ENCODE peak calls at places on chromosomes 6 and 20, in nine cellular contexts. V is H9, F is brain microvascular endothelial cell, L is IMR-90, K is AG09309, I is Panc1, S is PC-9, C is Calu3, T is endothelial cell. J is an unnamed sample.

GRCh38 chr6:119273799-119274595 is 75.6 kb downstream of the MAN1A1 start:
- DNase-seq in V (no peak), F (no peak), L (peak), K (peak), I (no peak), S (no peak), C (no peak), T (no peak), J (no peak)

GRCh38 chr6:144346719-144347446 is 61.7 kb downstream of the UTRN start:
- DNase-seq in V (no peak), F (peak), L (peak), K (no peak), I (no peak), S (peak), C (peak), T (no peak), J (no peak)

GRCh38 chr6:77620290-77620882 is 32.5 kb upstream of the MEI4 start:
- DNase-seq in V (peak), F (peak), L (no peak), K (no peak), I (no peak), S (no peak), C (peak), T (peak), J (no peak)

GRCh38 chr20:43220612-43221011 is 30.9 kb upstream of the PTPRT start:
- DNase-seq in V (no peak), F (no peak), L (peak), K (no peak), I (no peak), S (no peak), C (no peak), T (no peak), J (no peak)

GRCh38 chr6:132070356-132070755 is 119.2 kb upstream of the CCN2 start:
- DNase-seq in V (no peak), F (no peak), L (no peak), K (no peak), I (no peak), S (no peak), C (no peak), T (no peak), J (no peak)

GRCh38 chr6:135087403-135087802 is 32.8 kb upstream of the HBS1L start:
- DNase-seq in V (peak), F (no peak), L (no peak), K (no peak), I (no peak), S (no peak), C (no peak), T (peak), J (no peak)

GRCh38 chr6:17602888-17603287 is 2.8 kb downstream of the FAM8A1 start:
- DNase-seq in V (no peak), F (no peak), L (no peak), K (no peak), I (no peak), S (no peak), C (no peak), T (no peak), J (no peak)

GRCh38 chr6:104182811-104183210 is 676.9 kb downstream of the HACE1 start:
- DNase-seq in V (no peak), F (peak), L (no peak), K (no peak), I (no peak), S (no peak), C (no peak), T (no peak), J (no peak)

GRCh38 chr6:170129691-170130171 is 161.1 kb downstream of the DLL1 start:
- DNase-seq in V (no peak), F (no peak), L (no peak), K (no peak), I (no peak), S (peak), C (peak), T (no peak), J (no peak)

GRCh38 chr20:41587956-41588355 is 30.2 kb downstream of the CHD6 start:
- DNase-seq in V (no peak), F (peak), L (peak), K (peak), I (no peak), S (no peak), C (no peak), T (no peak), J (no peak)

GRCh38 chr20:49505518-49505917 is 23.1 kb upstream of the KCNB1 start:
- DNase-seq in V (peak), F (peak), L (peak), K (no peak), I (no peak), S (no peak), C (no peak), T (peak), J (no peak)

GRCh38 chr20:25402583-25402982 is 4.9 kb upstream of the GINS1 start:
- DNase-seq in V (no peak), F (no peak), L (no peak), K (no peak), I (no peak), S (no peak), C (no peak), T (no peak), J (no peak)

GRCh38 chr20:62352402-62353288 is 14.5 kb downstream of the LAMA5 start:
- DNase-seq in V (no peak), F (no peak), L (no peak), K (no peak), I (no peak), S (peak), C (no peak), T (no peak), J (no peak)

GRCh38 chr20:59825563-59825920 is 107.9 kb downstream of the SYCP2 start:
- DNase-seq in V (no peak), F (no peak), L (no peak), K (no peak), I (no peak), S (no peak), C (no peak), T (no peak), J (no peak)

GRCh38 chr6:170028629-170029345 is 262.1 kb downstream of the DLL1 start:
- DNase-seq in V (no peak), F (no peak), L (no peak), K (no peak), I (no peak), S (no peak), C (no peak), T (no peak), J (peak)

GRCh38 chr6:27546522-27546921 is 73.6 kb upstream of the ZNF184 start:
- DNase-seq in V (no peak), F (no peak), L (no peak), K (no peak), I (no peak), S (no peak), C (no peak), T (no peak), J (no peak)

GRCh38 chr6:152271681-152272464 is 365.3 kb downstream of the SYNE1 start:
- DNase-seq in V (no peak), F (peak), L (peak), K (peak), I (no peak), S (peak), C (no peak), T (no peak), J (no peak)

GRCh38 chr6:8991844-8992243 is 556.5 kb upstream of the SLC35B3 start:
- DNase-seq in V (no peak), F (no peak), L (no peak), K (no peak), I (no peak), S (no peak), C (no peak), T (no peak), J (no peak)

GRCh38 chr6:83199865-83200230 is 6.7 kb downstream of the RWDD2A start:
- DNase-seq in V (no peak), F (peak), L (peak), K (no peak), I (no peak), S (peak), C (peak), T (no peak), J (no peak)

GRCh38 chr6:75306074-75306473 is 21.5 kb upstream of the TMEM30A start:
- DNase-seq in V (no peak), F (peak), L (peak), K (no peak), I (no peak), S (no peak), C (no peak), T (no peak), J (no peak)

GRCh38 chr6:40678941-40679340 is 91.8 kb upstream of the LRFN2 start:
- DNase-seq in V (no peak), F (no peak), L (no peak), K (no peak), I (no peak), S (no peak), C (no peak), T (no peak), J (no peak)

GRCh38 chr6:125314019-125314581 is 12.3 kb upstream of the HDDC2 start:
- DNase-seq in V (peak), F (peak), L (peak), K (no peak), I (peak), S (peak), C (peak), T (peak), J (no peak)

GRCh38 chr6:129936329-129937165 is 75.4 kb upstream of the TMEM244 start:
- DNase-seq in V (peak), F (peak), L (peak), K (peak), I (peak), S (peak), C (peak), T (peak), J (no peak)

GRCh38 chr6:169171951-169172350 is 81.7 kb downstream of the THBS2 start:
- DNase-seq in V (no peak), F (peak), L (peak), K (peak), I (no peak), S (no peak), C (no peak), T (no peak), J (no peak)

GRCh38 chr6:53623497-53623896 is 42.1 kb downstream of the KLHL31 start:
- DNase-seq in V (no peak), F (no peak), L (peak), K (peak), I (no peak), S (no peak), C (no peak), T (no peak), J (no peak)

GRCh38 chr6:34484899-34485298 is 19.0 kb downstream of the PACSIN1 start:
- DNase-seq in V (no peak), F (no peak), L (no peak), K (no peak), I (no peak), S (peak), C (peak), T (no peak), J (no peak)

GRCh38 chr20:64156136-64156885 is 7.9 kb upstream of the MYT1 start:
- DNase-seq in V (no peak), F (no peak), L (no peak), K (no peak), I (no peak), S (no peak), C (no peak), T (no peak), J (no peak)

GRCh38 chr6:90502866-90503407 is 83.9 kb downstream of the MAP3K7 start:
- DNase-seq in V (no peak), F (peak), L (peak), K (no peak), I (no peak), S (no peak), C (no peak), T (no peak), J (no peak)

GRCh38 chr20:34262488-34263288 is 21.5 kb downstream of the ASIP start:
- DNase-seq in V (no peak), F (peak), L (peak), K (peak), I (no peak), S (no peak), C (no peak), T (no peak), J (no peak)

GRCh38 chr20:1308067-1308701 is 20.8 kb downstream of the SDCBP2 start:
- DNase-seq in V (no peak), F (no peak), L (no peak), K (no peak), I (no peak), S (no peak), C (no peak), T (no peak), J (no peak)

GRCh38 chr6:50849781-50850180 is 31.1 kb downstream of the TFAP2B start:
- DNase-seq in V (peak), F (no peak), L (no peak), K (no peak), I (no peak), S (no peak), C (no peak), T (no peak), J (no peak)

GRCh38 chr6:157323924-157324276 is 581 bp upstream of the TMEM242 start:
- DNase-seq in V (peak), F (peak), L (peak), K (peak), I (peak), S (peak), C (peak), T (peak), J (peak)

GRCh38 chr6:15500901-15501805 is 161.7 kb downstream of the DTNBP1 start:
- DNase-seq in V (no peak), F (no peak), L (no peak), K (no peak), I (no peak), S (no peak), C (no peak), T (no peak), J (no peak)

GRCh38 chr6:122471107-122472021 is at the start of gene SERINC1:
- DNase-seq in V (peak), F (peak), L (peak), K (peak), I (peak), S (peak), C (peak), T (peak), J (peak)

GRCh38 chr6:122472022-122472340 is 374 bp upstream of the SERINC1 start:
- DNase-seq in V (no peak), F (no peak), L (no peak), K (no peak), I (no peak), S (no peak), C (no peak), T (no peak), J (no peak)

GRCh38 chr6:122476131-122476530 is 4.5 kb upstream of the SERINC1 start:
- DNase-seq in V (no peak), F (no peak), L (peak), K (no peak), I (peak), S (no peak), C (no peak), T (no peak), J (no peak)
- TF ChIP-seq CTCF in V (peak), F (peak), L (peak), K (peak), I (peak), S (peak), C (peak), T (peak), J (no peak)

DNA sequence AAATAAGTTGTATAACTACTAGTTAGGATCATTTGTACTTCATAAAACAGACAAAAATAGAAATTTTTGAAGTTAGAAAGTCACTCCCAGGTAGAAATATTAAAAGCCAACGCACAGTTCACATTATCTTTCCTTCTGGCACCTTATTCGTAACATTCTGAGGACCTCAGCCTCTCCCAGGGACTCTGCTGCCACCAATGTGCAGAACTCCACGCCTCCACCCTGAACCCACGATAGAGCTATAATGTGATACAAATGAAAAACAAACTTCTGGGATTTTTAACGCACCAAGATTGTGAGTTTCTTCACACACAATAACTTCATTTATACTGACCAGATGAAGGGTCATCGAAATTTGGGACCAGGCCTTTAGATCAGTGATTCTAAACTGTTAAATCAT is 9.5 kb downstream of the BMP7 start:
- DNase-seq in V (no peak), F (no peak), L (no peak), K (no peak), I (no peak), S (no peak), C (no peak), T (no peak), J (no peak)
- TF ChIP-seq CTCF in V (no peak), F (no peak), L (no peak), K (no peak), I (peak), S (no peak), C (no peak), T (no peak), J (no peak)

GRCh38 chr6:6752129-6752528 is 163.6 kb downstream of the LY86 start:
- DNase-seq in V (no peak), F (no peak), L (peak), K (no peak), I (no peak), S (no peak), C (no peak), T (no peak), J (no peak)

GRCh38 chr6:6751197-6751596 is 162.7 kb downstream of the LY86 start:
- DNase-seq in V (no peak), F (no peak), L (no peak), K (no peak), I (no peak), S (no peak), C (no peak), T (no peak), J (no peak)

GRCh38 chr6:6748001-6748400 is 159.5 kb downstream of the LY86 start:
- DNase-seq in V (no peak), F (no peak), L (no peak), K (no peak), I (no peak), S (no peak), C (no peak), T (no peak), J (no peak)

GRCh38 chr6:6751615-6752014 is 163.1 kb downstream of the LY86 start:
- DNase-seq in V (no peak), F (no peak), L (no peak), K (no peak), I (no peak), S (no peak), C (no peak), T (no peak), J (no peak)

DNA sequence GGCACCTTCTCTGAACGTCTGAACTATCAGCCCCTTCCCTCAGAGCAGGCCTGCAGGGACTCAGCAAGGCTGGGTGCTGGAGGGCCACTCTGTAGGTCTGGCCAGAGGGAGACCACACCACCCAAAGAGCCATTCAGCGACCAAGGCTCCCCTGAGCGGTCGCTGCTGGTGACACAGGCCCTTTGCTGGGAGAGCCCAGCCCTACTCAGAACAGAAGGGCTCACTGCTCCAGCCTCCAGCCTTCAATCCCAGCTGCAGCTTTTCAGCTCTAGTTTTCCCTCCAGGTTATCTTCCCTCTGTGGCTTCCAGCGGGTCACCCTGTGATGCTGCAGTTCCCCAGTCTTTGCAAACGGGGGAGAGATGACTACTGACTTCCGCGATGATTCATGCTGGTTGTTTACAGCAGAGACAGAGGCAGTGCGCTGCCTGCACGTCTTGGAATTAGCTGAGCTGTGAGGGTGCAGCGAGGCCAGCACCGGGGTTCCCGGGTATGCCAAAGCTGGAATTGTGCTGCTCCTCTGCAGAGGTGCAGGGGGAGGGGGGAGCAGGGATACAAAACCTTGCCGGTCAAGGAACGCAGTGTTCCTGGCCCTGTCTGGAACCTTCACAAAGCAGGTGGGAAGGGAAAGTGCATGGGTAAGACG is 161.4 kb downstream of the LY86 start:
- DNase-seq in V (peak), F (peak), L (peak), K (peak), I (no peak), S (peak), C (peak), T (no peak), J (no peak)
- TF ChIP-seq CTCF in V (no peak), F (peak), L (no peak), K (no peak), I (no peak), S (no peak), C (no peak), T (no peak), J (no peak)

GRCh38 chr6:36873612-36874011 is 991 bp downstream of the PPIL1 start:
- DNase-seq in V (no peak), F (no peak), L (no peak), K (no peak), I (no peak), S (no peak), C (peak), T (no peak), J (no peak)
- TF ChIP-seq CTCF in V (peak), F (peak), L (no peak), K (no peak), I (peak), S (peak), C (no peak), T (no peak), J (no peak)

GRCh38 chr20:38243617-38244016 is 16.9 kb downstream of the KIAA1755 start:
- DNase-seq in V (no peak), F (no peak), L (no peak), K (no peak), I (no peak), S (no peak), C (no peak), T (no peak), J (no peak)

GRCh38 chr20:38241201-38241600 is 19.3 kb downstream of the KIAA1755 start:
- DNase-seq in V (no peak), F (no peak), L (no peak), K (no peak), I (no peak), S (no peak), C (no peak), T (no peak), J (no peak)

GRCh38 chr20:38245753-38246152 is 14.8 kb downstream of the KIAA1755 start:
- DNase-seq in V (no peak), F (no peak), L (no peak), K (no peak), I (no peak), S (no peak), C (no peak), T (no peak), J (no peak)

GRCh38 chr20:38239406-38239805 is 21.1 kb downstream of the KIAA1755 start:
- DNase-seq in V (no peak), F (no peak), L (no peak), K (no peak), I (no peak), S (no peak), C (no peak), T (no peak), J (no peak)

GRCh38 chr20:38242848-38243449 is 17.6 kb downstream of the KIAA1755 start:
- DNase-seq in V (peak), F (no peak), L (no peak), K (no peak), I (no peak), S (peak), C (peak), T (no peak), J (no peak)
- TF ChIP-seq CTCF in V (peak), F (peak), L (peak), K (peak), I (no peak), S (peak), C (peak), T (peak), J (no peak)

GRCh38 chr20:51756653-51757052 is 11.5 kb downstream of the ATP9A start:
- DNase-seq in V (no peak), F (no peak), L (no peak), K (no peak), I (no peak), S (no peak), C (no peak), T (no peak), J (no peak)
- TF ChIP-seq CTCF in V (no peak), F (no peak), L (no peak), K (no peak), I (no peak), S (no peak), C (no peak), T (no peak), J (no peak)

DNA sequence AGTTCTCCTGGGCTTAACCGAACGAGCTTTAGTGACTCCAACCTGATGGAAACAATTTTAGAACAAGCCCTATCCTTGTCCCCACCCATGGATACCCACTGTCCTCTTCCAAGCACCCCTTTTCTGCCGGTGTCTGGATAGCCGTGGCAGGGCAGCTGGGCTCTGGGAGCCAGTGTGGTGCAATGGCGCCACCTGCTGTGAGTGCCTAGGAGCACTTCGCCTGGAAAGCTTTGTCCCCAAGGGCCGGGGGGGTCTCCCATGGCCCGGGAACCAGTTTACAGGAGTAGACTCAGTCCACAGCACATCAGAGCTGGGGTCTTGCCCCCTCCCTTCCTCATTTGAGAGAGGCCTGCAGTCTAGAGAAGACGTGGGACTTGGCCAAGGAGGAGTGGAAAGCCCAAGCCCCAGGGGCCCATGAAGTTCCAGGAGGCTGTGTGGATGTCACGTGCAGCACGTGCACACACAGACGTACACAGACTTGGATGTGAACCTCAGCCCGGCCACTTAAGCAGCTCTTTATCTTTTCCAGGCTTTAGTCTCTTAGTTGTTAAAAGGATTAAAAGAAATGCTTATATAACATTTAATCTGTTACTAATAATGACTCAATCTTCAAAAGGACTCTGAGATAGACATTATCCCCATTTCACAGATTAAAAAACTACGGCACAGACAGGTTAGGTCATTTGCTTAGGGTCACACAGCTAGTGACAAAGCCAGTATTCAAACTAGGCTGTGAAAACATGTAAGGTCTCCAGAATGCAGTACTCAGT is 40.9 kb upstream of the CDH22 start:
- DNase-seq in V (peak), F (peak), L (peak), K (no peak), I (no peak), S (peak), C (peak), T (peak), J (peak)
- TF ChIP-seq CTCF in V (peak), F (peak), L (peak), K (peak), I (peak), S (peak), C (peak), T (peak), J (no peak)

J was measured in activated B cell treated with CpG ODN at 0.5 μM for 24 hours.